ENCODE peak calls at places on chromosomes 1 and 21, in four cellular contexts. X, Z, S and P are unnamed samples.

GRCh38 chr1:119133987-119134386 is 6.5 kb downstream of the WARS2 start:
- DNase-seq in S (no peak), Z (no peak), X (no peak), P (no peak)

GRCh38 chr1:162639718-162640117 is 7.5 kb downstream of the DDR2 start:
- DNase-seq in S (no peak), X (no peak), Z (no peak), P (no peak)

GRCh38 chr1:94798054-94798453 is 22.1 kb upstream of the SLC44A3 start:
- DNase-seq in X (peak), S (no peak), Z (no peak), P (no peak)

GRCh38 chr1:46522184-46522968 is 29.1 kb downstream of the KNCN start:
- DNase-seq in S (peak), Z (no peak), X (no peak), P (no peak)

GRCh38 chr1:115314765-115315164 is 23.3 kb downstream of the NGF start:
- DNase-seq in Z (no peak), S (no peak), X (no peak), P (no peak)

GRCh38 chr1:218754477-218754876 is 409.3 kb downstream of the TGFB2 start:
- DNase-seq in S (no peak), X (no peak), Z (no peak), P (no peak)

GRCh38 chr21:35352066-35352770 is 303.1 kb upstream of the RUNX1 start:
- DNase-seq in X (no peak), S (no peak), Z (no peak), P (no peak)

GRCh38 chr1:190029441-190029840 is 448.2 kb downstream of the BRINP3 start:
- DNase-seq in X (no peak), Z (no peak), S (no peak), P (no peak)

GRCh38 chr1:180269848-180270766 is 40.0 kb downstream of the LHX4 start:
- DNase-seq in X (peak), Z (no peak), S (no peak), P (no peak)

GRCh38 chr1:2526824-2527552 is 592 bp upstream of the PANK4 start:
- DNase-seq in X (no peak), S (no peak), Z (peak), P (no peak)

GRCh38 chr1:93673159-93673657 is 8.4 kb downstream of the BCAR3 start:
- DNase-seq in X (no peak), Z (no peak), S (no peak), P (peak)

GRCh38 chr1:55869050-55869449 is 653.9 kb upstream of the USP24 start:
- DNase-seq in S (no peak), Z (no peak), X (no peak), P (no peak)

GRCh38 chr1:32701421-32701911 is 1.1 kb downstream of the SYNC start:
- DNase-seq in S (no peak), Z (no peak), X (no peak), P (no peak)

GRCh38 chr1:225849905-225850304 is 32.3 kb downstream of the TMEM63A start:
- DNase-seq in Z (no peak), S (peak), X (no peak), P (peak)

GRCh38 chr1:55580845-55581332 is 365.7 kb upstream of the USP24 start:
- DNase-seq in Z (no peak), X (peak), S (no peak), P (no peak)

GRCh38 chr1:153560771-153561170 is 4.9 kb downstream of the S100A2 start:
- DNase-seq in Z (no peak), S (no peak), X (no peak), P (no peak)

GRCh38 chr1:240516069-240516468 is 95.9 kb downstream of the GREM2 start:
- DNase-seq in S (no peak), X (no peak), Z (no peak), P (no peak)

GRCh38 chr1:240517891-240518290 is 94.1 kb downstream of the GREM2 start:
- DNase-seq in X (no peak), Z (no peak), S (no peak), P (no peak)

GRCh38 chr1:240511789-240512188 is 100.2 kb downstream of the GREM2 start:
- DNase-seq in Z (no peak), S (no peak), X (no peak), P (no peak)

DNA sequence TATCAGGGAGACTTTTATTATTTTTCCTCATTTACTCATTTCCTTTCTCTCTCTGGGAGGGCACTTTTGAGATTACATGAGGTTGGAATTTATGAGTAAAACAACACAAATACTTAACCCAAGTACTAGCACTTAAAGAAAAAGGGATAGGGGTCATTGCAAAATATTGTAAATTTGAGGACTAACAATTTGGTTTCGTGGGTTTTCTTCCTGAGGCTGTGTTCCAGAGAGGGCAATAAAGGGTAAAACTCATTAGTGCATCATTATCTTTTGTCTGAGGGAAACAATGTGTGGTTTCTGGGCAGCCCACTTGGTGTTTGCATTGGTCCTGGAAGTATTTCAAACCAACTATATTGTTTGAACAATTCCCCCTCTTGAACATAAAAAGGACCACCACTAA is 96.5 kb downstream of the GREM2 start:
- DNase-seq in Z (no peak), X (no peak), S (no peak), P (no peak)
- TF ChIP-seq NFIC in Z (no peak), X (no peak), S (no peak), P (no peak)

GRCh38 chr1:173268261-173268660 is 61.1 kb upstream of the TNFSF4 start:
- DNase-seq in S (no peak), Z (no peak), X (no peak), P (no peak)

GRCh38 chr1:173268786-173269277 is 61.7 kb upstream of the TNFSF4 start:
- DNase-seq in X (no peak), S (no peak), Z (no peak), P (no peak)

GRCh38 chr1:173269490-173270230 is 62.5 kb upstream of the TNFSF4 start:
- DNase-seq in X (no peak), Z (no peak), S (no peak), P (peak)

GRCh38 chr1:173266845-173267244 is 59.7 kb upstream of the TNFSF4 start:
- DNase-seq in S (no peak), Z (no peak), X (no peak), P (no peak)

DNA sequence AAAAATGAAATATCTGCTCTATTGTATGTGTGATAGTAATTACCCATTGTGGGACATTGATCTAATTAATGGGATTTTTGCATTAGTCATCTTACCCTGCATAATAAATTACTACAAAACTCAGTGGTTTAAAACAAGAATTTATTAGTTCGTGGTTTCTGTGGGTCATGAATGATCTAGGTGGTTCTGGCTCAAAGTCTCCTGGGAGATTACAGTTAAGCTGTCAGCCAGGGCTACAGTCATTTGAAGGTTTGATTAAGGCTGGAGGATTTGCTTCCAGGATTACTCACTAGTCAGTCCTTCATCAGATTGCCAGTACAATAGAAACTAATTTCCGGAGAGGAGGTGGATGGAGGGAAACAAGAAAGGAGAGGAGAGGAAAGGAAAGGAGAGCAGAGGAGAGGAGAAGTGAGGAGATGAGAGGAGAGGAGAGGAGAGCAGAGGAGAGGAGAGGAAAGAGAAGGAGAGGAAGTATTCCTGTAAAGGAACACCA is 60.4 kb upstream of the TNFSF4 start:
- DNase-seq in Z (peak), S (no peak), X (no peak), P (no peak)
- TF ChIP-seq NFIC in Z (peak), S (no peak), X (no peak), P (peak)

DNA sequence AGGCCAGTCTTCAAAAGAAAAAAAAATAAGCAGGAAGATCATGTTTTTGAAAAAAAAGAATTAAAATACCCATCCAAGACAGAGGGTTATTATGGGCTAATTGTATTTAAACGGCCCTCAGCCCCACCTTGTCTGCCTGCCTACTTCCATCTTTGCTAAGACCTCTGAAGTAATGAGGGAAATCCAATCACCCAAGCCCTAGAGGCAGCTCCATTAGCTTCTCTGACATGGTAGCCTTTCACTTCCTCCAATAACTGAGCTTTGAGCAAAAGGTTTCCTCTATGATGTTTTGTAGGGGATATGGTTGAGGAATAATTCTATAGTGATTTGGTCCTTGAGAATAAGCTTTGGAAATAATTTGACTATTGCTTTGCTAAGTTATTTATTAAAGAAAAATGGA is 178.2 kb upstream of the SGIP1 start:
- DNase-seq in S (no peak), X (no peak), Z (no peak), P (no peak)
- TF ChIP-seq NFIC in S (no peak), X (no peak), Z (no peak), P (no peak)

DNA sequence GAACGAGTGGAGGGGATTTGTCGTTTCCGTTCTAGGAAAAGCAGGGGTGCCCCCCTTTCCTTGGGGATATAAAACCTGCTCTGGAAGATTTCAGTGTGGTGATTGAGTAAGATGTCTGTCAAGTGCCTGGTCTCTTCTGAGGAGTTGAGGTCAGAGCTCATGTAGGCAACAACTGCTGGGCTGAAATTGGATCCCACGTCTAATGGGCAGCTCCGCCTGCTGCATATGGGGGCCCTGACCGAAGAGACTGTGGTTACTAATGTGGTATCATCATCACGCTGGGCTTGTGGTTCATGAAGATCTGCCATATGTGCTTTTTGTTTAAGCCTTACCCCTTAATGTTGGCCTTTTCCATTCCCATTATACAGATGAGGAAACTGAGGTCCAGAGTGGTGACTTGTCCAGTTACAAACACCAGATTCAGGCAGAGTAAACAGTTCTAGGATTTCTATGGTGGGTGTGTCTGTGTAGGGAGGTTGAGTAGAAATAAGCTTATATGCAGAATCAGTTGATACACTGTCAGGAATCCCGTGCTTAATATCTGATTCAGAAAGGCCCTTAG is 574 bp downstream of the UTP11 start:
- DNase-seq in S (no peak), Z (no peak), X (peak), P (no peak)
- TF ChIP-seq NFIC in S (peak), Z (no peak), X (no peak), P (no peak)

GRCh38 chr1:213761845-213762407 is 225.8 kb upstream of the PROX1 start:
- DNase-seq in Z (no peak), S (no peak), X (peak), P (no peak)
- TF ChIP-seq NFIC in Z (no peak), S (no peak), X (no peak), P (no peak)

DNA sequence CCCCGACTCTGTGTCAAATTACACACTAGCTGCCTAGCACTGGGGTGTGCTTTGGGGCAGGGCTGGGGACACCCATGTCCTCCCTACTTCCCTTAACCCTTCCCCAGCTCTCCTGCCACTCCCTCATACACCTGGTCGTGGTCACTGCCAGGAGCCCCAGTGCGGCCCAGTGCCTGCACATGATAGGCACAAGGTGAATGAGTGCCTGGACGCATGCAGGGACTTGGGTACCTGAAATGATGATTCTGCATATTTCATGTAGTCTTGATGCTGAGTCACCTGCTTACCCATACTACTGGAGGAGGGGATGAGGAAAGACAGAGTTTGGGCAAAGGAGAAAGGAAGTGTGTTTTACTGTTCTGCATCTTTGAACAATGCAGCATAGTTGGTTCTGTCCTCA is 1.5 kb upstream of the VANGL2 start:
- DNase-seq in Z (no peak), X (no peak), S (no peak), P (no peak)
- TF ChIP-seq NFIC in Z (no peak), X (no peak), S (no peak), P (no peak)

GRCh38 chr1:66331641-66332523 is 202.1 kb upstream of the SGIP1 start:
- DNase-seq in X (no peak), Z (no peak), S (no peak), P (peak)
- TF ChIP-seq NFIC in X (no peak), Z (no peak), S (no peak), P (peak)

GRCh38 chr1:151680812-151681211 is 35.8 kb downstream of the CELF3 start:
- DNase-seq in Z (no peak), S (no peak), X (no peak), P (no peak)
- TF ChIP-seq NFIC in Z (no peak), S (no peak), X (no peak), P (peak)

DNA sequence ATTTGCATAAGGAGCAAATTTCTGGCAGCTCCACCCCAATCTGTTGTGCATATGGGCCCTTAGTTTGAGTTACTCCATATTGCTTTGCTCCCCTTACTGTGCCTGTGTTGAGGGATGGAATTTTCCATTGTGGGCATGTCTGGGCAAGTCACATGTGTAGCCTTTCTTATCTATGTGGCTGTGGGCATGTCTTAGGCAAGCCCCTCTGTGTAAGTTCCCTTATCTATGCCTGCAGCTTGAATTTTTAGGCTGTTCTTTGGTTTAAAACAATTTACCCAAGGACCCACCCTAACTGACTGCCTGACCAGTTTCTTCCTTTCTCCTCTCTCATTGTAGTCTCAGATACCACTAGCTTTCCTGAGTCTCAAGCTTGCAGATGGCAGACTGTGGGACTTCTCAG is 405.7 kb upstream of the NCAM2 start:
- DNase-seq in Z (no peak), S (no peak), X (no peak), P (no peak)
- TF ChIP-seq NFIC in Z (no peak), S (no peak), X (no peak), P (no peak)